ENCODE peak calls at places on chromosomes 2 and 18, in four cellular contexts. L, O, P and X are unnamed samples.
A peak's percentile ranks its signal among the peaks of the same experiment; 100 is the strongest.

GRCh38 chr2:24009680-24010476 is at the start of gene MFSD2B:
- DNase-seq in L (no peak), O (no peak), P (no peak), X (peak; percentile 74)

GRCh38 chr2:2271471-2271941 is 59.6 kb downstream of the MYT1L start:
- DNase-seq in L (no peak), O (no peak), P (no peak), X (no peak)

GRCh38 chr2:18465979-18466378 is 94.5 kb downstream of the RDH14 start:
- DNase-seq in L (no peak), O (peak; percentile 44), P (no peak), X (no peak)

GRCh38 chr18:22900558-22901183 is 32.5 kb upstream of the RBBP8 start:
- DNase-seq in L (no peak), O (peak; percentile 3), P (no peak), X (no peak)

GRCh38 chr18:74797577-74798151 is 200.0 kb downstream of the ZNF407 start:
- DNase-seq in L (no peak), O (no peak), P (no peak), X (no peak)

GRCh38 chr2:232325324-232326273 is 53.0 kb upstream of the ALPP start:
- DNase-seq in L (peak; percentile 39), O (peak; percentile 12), P (peak; percentile 42), X (peak; percentile 25)

GRCh38 chr2:33069894-33070651 is 123.3 kb downstream of the LTBP1 start:
- DNase-seq in L (peak; percentile 97), O (peak; percentile 100), P (peak; percentile 48), X (peak; percentile 39)

GRCh38 chr2:1581965-1582625 is 162.2 kb downstream of the PXDN start:
- DNase-seq in L (no peak), O (no peak), P (no peak), X (no peak)

GRCh38 chr2:4618630-4619228 is 915.4 kb downstream of the DCDC2C start:
- DNase-seq in L (no peak), O (no peak), P (no peak), X (no peak)

GRCh38 chr2:4618141-4618540 is 914.8 kb downstream of the DCDC2C start:
- DNase-seq in L (no peak), O (no peak), P (no peak), X (no peak)
- TF ChIP-seq SMC3 in L (no peak), O (no peak), P (no peak), X (no peak)

GRCh38 chr2:234305846-234306245 is 191.0 kb downstream of the ARL4C start:
- DNase-seq in L (no peak), O (peak; percentile 41), P (no peak), X (no peak)
- TF ChIP-seq SMC3 in L (no peak), O (no peak), P (no peak), X (no peak)

GRCh38 chr2:74225698-74226459 is 27.5 kb downstream of the MTHFD2 start:
- DNase-seq in L (no peak), O (no peak), P (no peak), X (no peak)
- TF ChIP-seq SMC3 in L (no peak), O (no peak), P (no peak), X (no peak)

DNA sequence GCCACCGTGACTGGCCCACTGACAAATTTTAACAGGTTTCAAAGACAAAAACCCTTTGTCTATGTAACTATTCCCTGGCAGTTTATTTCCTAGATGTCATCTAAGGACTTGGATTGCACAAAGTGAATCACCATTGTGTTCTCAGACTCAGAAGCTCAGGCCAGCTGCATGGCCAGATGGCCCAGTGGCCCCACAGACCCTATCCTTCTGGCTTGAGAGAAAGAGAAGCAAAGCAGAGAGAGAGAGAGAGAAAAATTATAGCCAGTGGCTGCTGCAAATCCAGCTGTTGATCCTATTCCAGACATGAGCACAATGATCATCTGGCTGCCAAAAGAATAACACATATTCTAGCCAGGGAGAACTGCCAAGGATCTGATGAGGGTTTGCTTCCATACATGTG is 25.8 kb downstream of the CTLA4 start:
- DNase-seq in L (no peak), O (peak; percentile 24), P (no peak), X (no peak)
- TF ChIP-seq SMC3 in L (no peak), O (no peak), P (no peak), X (no peak)

DNA sequence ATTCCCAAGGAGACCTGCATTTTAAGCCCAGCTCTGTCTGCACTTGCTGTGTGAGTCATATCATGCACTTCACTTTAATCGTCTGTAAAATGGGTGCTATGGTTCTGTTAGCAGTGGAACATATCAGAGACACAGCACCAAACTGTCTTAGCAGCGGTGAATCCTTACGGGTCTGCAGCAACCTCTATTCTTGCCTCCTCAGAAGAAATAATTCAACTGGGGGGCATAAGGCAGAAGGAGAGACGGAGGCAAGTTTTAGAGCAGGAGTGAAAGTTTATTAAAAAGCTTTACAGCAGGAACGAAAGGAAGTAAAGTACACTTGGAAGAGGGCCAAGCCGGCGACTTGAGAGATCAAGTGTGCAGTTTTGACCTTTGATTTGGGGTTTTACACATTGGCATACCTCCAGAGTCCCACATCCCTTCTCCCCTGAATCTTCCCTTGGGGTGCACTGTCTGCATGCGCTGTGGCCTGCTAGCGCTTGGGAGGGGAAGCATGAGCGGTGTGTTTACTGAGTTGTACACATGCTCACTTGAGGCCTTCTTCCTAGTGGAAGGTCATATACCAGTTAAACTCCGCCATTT is 109.7 kb downstream of the DDX1 start:
- DNase-seq in L (no peak), O (no peak), P (no peak), X (no peak)
- TF ChIP-seq SMC3 in L (no peak), O (no peak), P (no peak), X (no peak)

DNA sequence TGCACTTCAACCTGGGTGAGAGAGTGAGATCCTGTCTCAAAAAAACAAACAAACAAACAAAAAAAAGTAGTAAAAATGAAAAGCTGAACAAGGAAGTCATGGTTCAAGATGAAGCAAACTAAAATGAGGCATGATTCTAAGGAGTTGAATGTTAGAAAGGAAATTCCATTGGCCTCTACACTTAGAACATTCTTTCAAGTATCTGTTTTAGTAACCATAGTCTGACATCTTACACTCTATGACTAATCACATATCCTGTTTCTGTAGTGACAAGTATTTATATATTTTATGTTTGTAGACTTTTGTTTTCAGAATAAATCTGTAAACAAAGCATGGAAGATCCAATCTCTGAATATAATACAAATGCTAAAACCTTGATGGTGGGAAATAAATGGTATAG is 164.1 kb downstream of the KIAA1328 start:
- DNase-seq in L (no peak), O (peak; percentile 61), P (no peak), X (no peak)
- TF ChIP-seq SMC3 in L (no peak), O (no peak), P (no peak), X (no peak)

GRCh38 chr2:63764630-63765029 is 77.1 kb upstream of the UGP2 start:
- DNase-seq in L (no peak), O (no peak), P (no peak), X (no peak)
- TF ChIP-seq SMC3 in L (no peak), O (no peak), P (no peak), X (no peak)

GRCh38 chr2:47041891-47042684 is 113.0 kb downstream of the STPG4 start:
- DNase-seq in L (no peak), O (no peak), P (no peak), X (no peak)
- TF ChIP-seq SMC3 in L (no peak), O (no peak), P (no peak), X (no peak)